ENCODE peak calls at places on chromosomes 1 and 21, in ten cellular contexts. B, O, E, V, H, D, U, A, P and J are unnamed samples.

GRCh38 chr1:234893725-234894630 is 234.7 kb downstream of the TOMM20 start:
- DNase-seq in D (peak; percentile 61), V (no peak), P (no peak), B (peak; percentile 53), O (peak; percentile 80), E (no peak), U (peak; percentile 41), H (no peak), A (no peak), J (peak; percentile 62)

GRCh38 chr21:41660748-41661147 is 106.1 kb downstream of the RIPK4 start:
- DNase-seq in O (no peak), E (no peak), D (no peak), H (no peak), V (no peak), U (no peak), P (no peak), A (no peak), B (no peak), J (no peak)

GRCh38 chr1:78527706-78528105 is 36.9 kb downstream of the PTGFR start:
- DNase-seq in A (no peak), H (no peak), U (no peak), V (no peak), E (no peak), D (no peak), P (no peak), O (no peak), B (no peak), J (no peak)

GRCh38 chr1:226980122-226980551 is 40.0 kb downstream of the COQ8A start:
- DNase-seq in A (no peak), D (no peak), V (no peak), H (no peak), E (no peak), U (no peak), O (no peak), P (peak; percentile 17), B (no peak), J (no peak)

GRCh38 chr1:50027794-50028193 is 4.0 kb upstream of the AGBL4 start:
- DNase-seq in D (no peak), A (no peak), V (no peak), O (no peak), U (no peak), H (no peak), P (no peak), E (no peak), B (no peak), J (no peak)

GRCh38 chr21:17472167-17472566 is 40.7 kb upstream of the CXADR start:
- DNase-seq in V (no peak), B (no peak), E (no peak), H (no peak), D (no peak), A (no peak), O (no peak), U (no peak), P (no peak), J (no peak)

GRCh38 chr1:27979151-27979858 is 19.5 kb downstream of the XKR8 start:
- DNase-seq in O (peak; percentile 81), A (no peak), P (no peak), E (peak; percentile 24), V (no peak), B (peak; percentile 36), D (no peak), U (peak; percentile 22), H (no peak), J (peak; percentile 39)

GRCh38 chr1:41355761-41356160 is 5.5 kb upstream of the FOXO6 start:
- DNase-seq in H (no peak), O (no peak), B (no peak), U (no peak), A (no peak), D (no peak), V (no peak), P (no peak), E (no peak), J (no peak)

GRCh38 chr1:8113257-8114220 is 87.4 kb upstream of the ERRFI1 start:
- DNase-seq in U (no peak), B (no peak), E (no peak), P (no peak), H (no peak), A (no peak), V (no peak), O (no peak), D (no peak), J (no peak)

GRCh38 chr1:174871886-174872285 is 127.9 kb upstream of the CACYBP start:
- DNase-seq in A (no peak), B (no peak), U (no peak), H (no peak), P (no peak), O (no peak), V (no peak), D (no peak), E (no peak), J (no peak)

GRCh38 chr1:7784492-7785071 is 491 bp downstream of the PER3 start:
- DNase-seq in H (no peak), V (no peak), U (no peak), P (peak; percentile 37), A (peak; percentile 5), O (no peak), D (no peak), E (no peak), B (no peak), J (no peak)

GRCh38 chr1:241156231-241156965 is 200.6 kb downstream of the RGS7 start:
- DNase-seq in P (no peak), A (no peak), U (no peak), V (no peak), O (peak; percentile 2), E (peak; percentile 5), H (no peak), B (no peak), D (peak; percentile 39), J (no peak)

GRCh38 chr1:247110627-247111258 is 6.6 kb upstream of the ZNF669 start:
- DNase-seq in V (no peak), U (no peak), H (no peak), E (no peak), A (no peak), O (peak; percentile 6), D (no peak), P (no peak), B (peak; percentile 40), J (no peak)

GRCh38 chr1:21570885-21571284 is 61.7 kb downstream of the ALPL start:
- DNase-seq in V (no peak), U (no peak), P (no peak), B (no peak), O (no peak), A (no peak), D (no peak), H (no peak), E (no peak), J (no peak)

GRCh38 chr1:98487620-98488019 is 173.9 kb upstream of the SNX7 start:
- DNase-seq in O (no peak), B (no peak), P (no peak), D (no peak), E (no peak), H (no peak), A (no peak), U (no peak), V (no peak), J (no peak)

GRCh38 chr1:98493469-98493868 is 168.1 kb upstream of the SNX7 start:
- DNase-seq in U (no peak), E (no peak), O (no peak), D (no peak), B (no peak), P (no peak), A (no peak), V (no peak), H (no peak), J (no peak)

GRCh38 chr1:98490099-98490498 is 171.4 kb upstream of the SNX7 start:
- DNase-seq in P (no peak), A (no peak), B (no peak), E (no peak), V (no peak), H (no peak), O (no peak), D (no peak), U (no peak), J (no peak)
- TF ChIP-seq CTCF in P (no peak), A (no peak), B (no peak), E (no peak), V (no peak), H (no peak), O (no peak), D (no peak), U (no peak), J (no peak)

DNA sequence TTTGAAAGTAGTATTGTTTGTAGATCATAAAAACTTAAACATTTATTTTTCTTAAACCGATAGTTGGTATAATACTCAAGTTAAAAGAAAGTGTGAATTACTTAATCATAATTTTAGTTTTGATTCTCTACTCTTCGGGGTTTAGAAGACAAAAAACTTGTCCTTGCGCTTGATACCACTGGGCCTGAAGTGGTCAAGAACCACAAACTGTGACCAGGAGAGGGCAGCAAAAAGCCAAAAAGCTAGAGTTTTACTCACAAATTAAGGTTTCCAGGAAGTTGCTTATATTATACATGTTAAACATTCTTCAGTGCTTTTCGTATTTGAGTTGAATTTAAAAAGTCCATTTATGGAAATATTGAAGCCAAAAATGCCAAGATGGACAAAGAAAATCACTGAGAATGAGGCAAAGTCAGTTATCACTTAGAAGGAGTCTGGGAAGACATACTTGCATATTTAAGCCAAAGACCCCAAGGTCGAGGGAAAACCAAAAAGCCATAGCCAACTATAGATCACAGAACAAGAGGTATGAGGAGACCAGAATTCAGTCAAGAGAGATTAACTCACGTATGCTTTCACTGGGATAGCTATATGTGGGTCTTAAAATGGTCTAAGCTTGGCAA is 34.2 kb downstream of the EFCAB7 start:
- DNase-seq in U (peak; percentile 29), D (no peak), P (no peak), A (no peak), V (no peak), B (peak; percentile 14), O (peak; percentile 67), H (no peak), E (peak; percentile 40), J (peak; percentile 20)
- TF ChIP-seq CTCF in U (peak; percentile 5), D (no peak), P (peak; percentile 59), A (no peak), V (no peak), B (peak; percentile 59), O (peak; percentile 60), H (no peak), E (peak; percentile 55), J (peak; percentile 48)

DNA sequence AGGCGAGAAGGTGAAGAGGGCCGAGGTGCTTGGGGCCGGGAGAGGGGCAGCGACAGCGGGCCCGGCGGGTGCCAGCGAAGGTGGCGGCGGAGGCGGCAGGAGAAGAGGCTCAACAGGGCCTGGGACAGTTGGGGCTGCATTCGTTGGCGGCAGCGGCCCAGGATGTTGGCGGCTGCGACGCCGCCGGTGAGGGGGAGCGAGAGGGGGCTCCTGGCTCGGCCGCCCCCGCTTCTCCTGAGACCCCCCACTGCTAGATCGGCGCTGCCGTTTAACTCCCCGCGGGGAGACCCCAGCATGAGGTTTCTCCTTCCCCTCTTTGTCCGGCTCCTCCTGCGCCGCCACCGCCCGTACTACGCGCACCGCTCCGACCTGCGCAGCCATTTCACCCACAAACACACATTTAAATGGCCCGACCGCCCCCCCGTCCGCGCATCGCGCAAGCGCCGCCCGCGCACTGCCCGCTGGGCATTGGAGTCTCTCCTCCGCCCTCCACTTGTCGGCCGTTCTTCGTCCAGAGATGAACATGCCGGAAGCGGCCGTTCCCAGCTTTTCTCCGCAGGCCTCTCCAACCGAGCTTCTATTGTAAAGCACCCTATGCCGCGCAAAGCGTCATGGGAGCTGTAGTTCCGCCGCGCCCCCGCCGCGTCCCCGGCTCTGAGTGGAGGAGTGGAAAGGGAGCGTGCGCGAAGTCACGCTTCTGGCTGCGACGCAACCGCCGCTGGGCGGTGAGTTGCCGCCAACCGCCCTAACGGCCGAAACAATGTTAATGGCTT is at the start of gene RSBN1:
- DNase-seq in D (peak; percentile 99), B (peak; percentile 93), V (peak; percentile 97), H (peak; percentile 99), P (peak; percentile 99), O (peak; percentile 99), E (peak; percentile 95), A (peak; percentile 98), U (peak; percentile 94), J (peak; percentile 94)
- TF ChIP-seq CTCF in D (no peak), B (no peak), V (no peak), H (peak; percentile 50), P (no peak), O (no peak), E (no peak), A (peak; percentile 15), U (no peak), J (no peak)

GRCh38 chr1:13703558-13704485 is 3.8 kb downstream of the PRDM2 start:
- DNase-seq in B (no peak), O (no peak), A (no peak), P (no peak), E (no peak), U (no peak), H (no peak), V (no peak), D (no peak), J (no peak)
- TF ChIP-seq CTCF in B (no peak), O (no peak), A (no peak), P (no peak), E (no peak), U (no peak), H (no peak), V (peak; percentile 43), D (no peak), J (no peak)